ENCODE peak calls at places on chromosomes 12 and 14, in six cellular contexts. S is fibroblast of pulmonary artery, N is left lung, H is psoas muscle, P is lung, T is AG09309. W is an unnamed sample.

GRCh38 chr12:62860501-62861156 is 74.3 kb downstream of the PPM1H start:
- DNase-seq in S (peak; percentile 43), N (no peak), H (no peak), P (no peak), T (no peak), W (no peak)

GRCh38 chr12:49277466-49277865 is 12.6 kb downstream of the TUBA1C start:
- DNase-seq in S (no peak), N (no peak), H (no peak), P (no peak), T (no peak), W (no peak)

GRCh38 chr12:30989754-30990153 is 63.2 kb downstream of the TSPAN11 start:
- DNase-seq in S (peak; percentile 8), N (no peak), H (no peak), P (no peak), T (no peak), W (no peak)

GRCh38 chr14:72573725-72574426 is 320.0 kb downstream of the DPF3 start:
- DNase-seq in S (no peak), N (no peak), H (no peak), P (no peak), T (no peak), W (no peak)

GRCh38 chr14:53002576-53002975 is 51.7 kb upstream of the FERMT2 start:
- DNase-seq in S (no peak), N (no peak), H (no peak), P (no peak), T (no peak), W (no peak)

GRCh38 chr12:94792690-94793089 is 142.3 kb upstream of the TMCC3 start:
- DNase-seq in S (peak; percentile 62), N (no peak), H (no peak), P (no peak), T (no peak), W (no peak)

GRCh38 chr12:53101266-53101665 is 2.0 kb upstream of the SOAT2 start:
- DNase-seq in S (no peak), N (no peak), H (no peak), P (no peak), T (no peak), W (no peak)

GRCh38 chr14:32588448-32589320 is 259.6 kb downstream of the AKAP6 start:
- DNase-seq in S (peak; percentile 80), N (no peak), H (no peak), P (no peak), T (no peak), W (peak; percentile 46)

GRCh38 chr14:101471723-101472517 is 89.4 kb upstream of the DIO3 start:
- DNase-seq in S (no peak), N (no peak), H (no peak), P (no peak), T (no peak), W (no peak)

GRCh38 chr12:52530366-52530765 is 10.2 kb upstream of the KRT5 start:
- DNase-seq in S (no peak), N (no peak), H (no peak), P (no peak), T (no peak), W (no peak)

GRCh38 chr14:90727082-90727481 is 89.1 kb downstream of the TTC7B start:
- DNase-seq in S (no peak), N (no peak), H (no peak), P (peak; percentile 23), T (no peak), W (no peak)

GRCh38 chr14:104098272-104099095 is 13.0 kb downstream of the ASPG start:
- DNase-seq in S (no peak), N (peak; percentile 65), H (peak; percentile 1), P (no peak), T (no peak), W (no peak)

GRCh38 chr12:63394349-63394748 is 243.3 kb upstream of the AVPR1A start:
- DNase-seq in S (no peak), N (no peak), H (no peak), P (no peak), T (no peak), W (no peak)

GRCh38 chr14:69328317-69328716 is 68.4 kb downstream of the GALNT16 start:
- DNase-seq in S (no peak), N (peak; percentile 61), H (no peak), P (no peak), T (no peak), W (no peak)

GRCh38 chr12:89472508-89472907 is 52.1 kb downstream of the GALNT4 start:
- DNase-seq in S (peak; percentile 47), N (no peak), H (no peak), P (no peak), T (no peak), W (peak; percentile 77)

GRCh38 chr14:88424573-88424972 is 39.1 kb downstream of the SPATA7 start:
- DNase-seq in S (no peak), N (no peak), H (no peak), P (no peak), T (peak; percentile 39), W (peak; percentile 58)

GRCh38 chr14:50821471-50822464 is 9.2 kb downstream of the NIN start:
- DNase-seq in S (no peak), N (peak; percentile 90), H (no peak), P (peak; percentile 57), T (no peak), W (peak; percentile 53)

GRCh38 chr12:86148071-86148470 is 108.1 kb downstream of the MGAT4C start:
- DNase-seq in S (no peak), N (no peak), H (no peak), P (no peak), T (no peak), W (no peak)

GRCh38 chr14:105148604-105149145 is 19.9 kb downstream of the JAG2 start:
- DNase-seq in S (no peak), N (peak; percentile 77), H (no peak), P (no peak), T (no peak), W (no peak)

GRCh38 chr14:50773632-50774541 is 57.1 kb downstream of the NIN start:
- DNase-seq in S (peak; percentile 44), N (no peak), H (peak; percentile 29), P (no peak), T (no peak), W (peak; percentile 53)

GRCh38 chr12:65822732-65823480 is 1.4 kb upstream of the HMGA2 start:
- DNase-seq in S (peak; percentile 78), N (peak; percentile 55), H (no peak), P (no peak), T (no peak), W (no peak)

GRCh38 chr12:2457215-2458112 is 337.3 kb upstream of the FKBP4 start:
- DNase-seq in S (no peak), N (no peak), H (no peak), P (no peak), T (no peak), W (no peak)

GRCh38 chr12:80622271-80622670 is 85.2 kb upstream of the MYF6 start:
- DNase-seq in S (peak; percentile 18), N (no peak), H (no peak), P (no peak), T (no peak), W (peak; percentile 2)
- TF ChIP-seq CTCF in S (peak; percentile 28), N (no peak), H (no peak), P (no peak), T (peak; percentile 35), W (peak; percentile 26)

DNA sequence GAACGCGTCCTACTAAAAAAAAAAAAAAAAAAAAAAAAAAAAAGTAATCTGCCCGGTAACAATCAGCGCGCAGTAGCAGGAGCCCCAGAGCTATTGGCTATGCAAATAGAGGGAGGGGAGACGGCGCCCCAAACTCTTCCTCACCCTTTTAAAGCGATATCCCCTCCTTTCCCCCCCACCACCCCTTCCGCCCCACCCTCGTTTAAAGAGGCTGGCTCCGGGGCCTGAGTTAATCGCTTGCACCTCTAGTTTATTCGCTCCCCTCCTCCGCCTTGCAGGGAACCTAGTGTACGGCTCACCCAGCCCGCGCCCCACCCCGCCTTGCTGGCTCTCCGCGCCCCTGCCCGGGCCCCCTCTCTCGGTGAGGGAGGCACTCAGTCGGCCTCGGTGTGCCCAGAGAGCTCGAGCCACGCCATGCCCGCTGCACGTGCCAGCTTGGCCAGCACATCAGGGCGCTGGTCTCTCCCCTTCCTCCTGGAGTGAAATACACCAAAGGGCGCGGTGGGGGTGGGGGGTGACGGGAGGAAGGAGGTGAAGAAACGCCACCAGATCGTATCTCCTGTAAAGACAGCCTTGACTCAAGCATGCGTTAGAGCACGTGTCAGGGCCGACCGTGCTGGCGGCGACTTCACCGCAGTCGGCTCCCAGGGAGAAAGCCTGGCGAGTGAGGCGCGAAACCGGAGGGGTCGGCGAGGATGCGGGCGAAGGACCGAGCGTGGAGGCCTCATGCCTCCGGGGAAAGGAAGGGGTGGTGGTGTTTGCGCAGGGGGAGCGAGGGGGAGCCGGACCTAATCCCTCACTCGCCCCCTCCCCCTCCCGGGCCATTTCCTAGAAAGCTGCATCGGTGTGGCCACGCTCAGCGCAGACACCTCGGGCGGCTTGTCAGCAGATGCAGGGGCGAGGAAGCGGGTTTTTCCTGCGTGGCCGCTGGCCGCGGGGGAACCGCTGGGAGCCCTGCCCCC is 1.3 kb upstream of the CCND2 start:
- DNase-seq in S (peak; percentile 71), N (peak; percentile 90), H (peak; percentile 74), P (peak; percentile 78), T (no peak), W (no peak)
- H3K4me3 ChIP-seq in S (peak overlapping the region; percentile 47), N (peak overlapping the region; percentile 78), H (peak overlapping the region; percentile 69), P (no peak overlapping the region), T (no peak overlapping the region), W (no peak overlapping the region)

DNA sequence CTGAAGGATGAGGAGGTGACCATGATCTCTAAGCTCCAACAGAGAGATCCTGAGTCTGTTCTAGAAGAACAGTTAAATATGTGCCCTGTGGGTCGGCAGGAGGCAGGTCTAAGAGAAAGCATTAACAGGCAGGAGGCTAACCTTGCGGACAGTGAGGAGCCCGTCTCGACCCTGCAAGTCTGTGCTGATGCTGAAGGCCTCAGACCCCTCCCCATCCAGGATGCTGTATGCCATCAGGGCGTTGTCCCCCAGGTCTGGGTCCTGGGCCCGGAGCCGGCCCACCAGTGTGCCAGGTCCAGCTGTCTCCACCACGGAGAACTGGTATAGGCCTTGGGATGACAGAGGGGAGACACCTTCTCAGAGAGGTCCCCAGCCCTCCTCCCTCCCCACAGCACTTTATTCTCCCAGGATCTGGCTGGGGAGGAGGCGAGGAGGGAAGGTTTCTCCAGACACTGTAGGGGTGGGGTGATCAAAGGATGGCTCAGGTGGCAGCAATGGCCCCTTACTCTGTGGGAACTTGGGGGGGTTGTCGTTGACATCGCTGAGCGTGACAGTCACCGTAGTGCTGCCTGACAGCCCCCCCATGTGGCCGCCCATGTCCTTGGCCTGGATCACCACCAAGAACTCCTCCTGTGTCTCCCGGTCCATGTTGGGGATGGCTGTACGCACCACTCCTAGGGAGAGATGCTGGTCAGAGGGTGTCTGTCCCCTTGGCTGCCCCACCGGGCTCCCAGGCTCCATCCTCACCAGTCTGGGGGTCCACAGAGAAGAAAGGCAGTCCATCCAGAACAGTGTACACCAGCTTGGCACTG is 3.1 kb downstream of the CDH24 start:
- DNase-seq in S (no peak), N (no peak), H (no peak), P (no peak), T (no peak), W (no peak)
- TF ChIP-seq CTCF in S (peak; percentile 29), N (no peak), H (peak; percentile 16), P (no peak), T (peak; percentile 29), W (peak; percentile 10)

GRCh38 chr12:121090576-121091125 is 42.0 kb upstream of the P2RX7 start:
- DNase-seq in S (no peak), N (no peak), H (no peak), P (no peak), T (no peak), W (no peak)

GRCh38 chr12:121089813-121090430 is 42.8 kb upstream of the P2RX7 start:
- DNase-seq in S (no peak), N (no peak), H (no peak), P (no peak), T (no peak), W (no peak)

GRCh38 chr12:121089031-121089812 is 43.5 kb upstream of the P2RX7 start:
- DNase-seq in S (no peak), N (no peak), H (no peak), P (no peak), T (no peak), W (no peak)

GRCh38 chr12:121093487-121093891 is 39.2 kb upstream of the P2RX7 start:
- DNase-seq in S (no peak), N (no peak), H (no peak), P (no peak), T (no peak), W (no peak)

GRCh38 chr12:121092034-121092433 is 40.6 kb upstream of the P2RX7 start:
- DNase-seq in S (no peak), N (no peak), H (no peak), P (no peak), T (no peak), W (no peak)
- H3K4me3 ChIP-seq in S (no peak overlapping the region), N (no peak overlapping the region), H (no peak overlapping the region), P (no peak overlapping the region), T (no peak overlapping the region), W (no peak overlapping the region)